ENCODE peak calls at places on chromosomes 6 and 20, in nine cellular contexts. U, B, A, Y, E, G, P, M and S are unnamed samples.

GRCh38 chr6:3610206-3610605 is 141.3 kb downstream of the PXDC1 start:
- DNase-seq in U (peak), B (peak), A (no peak), Y (no peak), E (no peak), G (peak), P (peak), M (no peak), S (no peak)

GRCh38 chr6:65692109-65692508 is 14.9 kb downstream of the EYS start:
- DNase-seq in U (no peak), B (no peak), A (no peak), Y (no peak), E (no peak), G (no peak), P (no peak), M (no peak), S (no peak)

GRCh38 chr20:57654998-57655811 is 35.0 kb upstream of the ZBP1 start:
- DNase-seq in U (no peak), B (no peak), A (peak), Y (peak), E (no peak), G (no peak), P (no peak), M (peak), S (no peak)

GRCh38 chr6:158789115-158789917 is 29.9 kb downstream of the EZR start:
- DNase-seq in U (no peak), B (no peak), A (no peak), Y (no peak), E (peak), G (no peak), P (no peak), M (no peak), S (no peak)

GRCh38 chr20:16661738-16662137 is 68.1 kb upstream of the SNRPB2 start:
- DNase-seq in U (no peak), B (no peak), A (no peak), Y (no peak), E (no peak), G (no peak), P (peak), M (no peak), S (no peak)

GRCh38 chr6:37074053-37074827 is 68.8 kb downstream of the FGD2 start:
- DNase-seq in U (peak), B (peak), A (no peak), Y (no peak), E (no peak), G (no peak), P (peak), M (no peak), S (peak)

GRCh38 chr6:20564777-20565176 is 30.5 kb downstream of the CDKAL1 start:
- DNase-seq in U (no peak), B (peak), A (no peak), Y (no peak), E (no peak), G (peak), P (no peak), M (no peak), S (no peak)

GRCh38 chr20:57660510-57661199 is 40.4 kb upstream of the ZBP1 start:
- DNase-seq in U (no peak), B (no peak), A (peak), Y (peak), E (no peak), G (no peak), P (no peak), M (no peak), S (no peak)

GRCh38 chr20:61768926-61769832 is 296.5 kb downstream of the TAF4 start:
- DNase-seq in U (no peak), B (no peak), A (no peak), Y (no peak), E (no peak), G (no peak), P (no peak), M (no peak), S (no peak)

GRCh38 chr6:108874470-108875160 is 26.4 kb downstream of the ARMC2 start:
- DNase-seq in U (peak), B (peak), A (no peak), Y (no peak), E (no peak), G (no peak), P (no peak), M (no peak), S (no peak)

GRCh38 chr6:56772737-56773184 is 130.1 kb upstream of the DST start:
- DNase-seq in U (peak), B (peak), A (no peak), Y (peak), E (peak), G (no peak), P (peak), M (peak), S (no peak)

GRCh38 chr20:63947638-63948456 is 8.4 kb downstream of the UCKL1 start:
- DNase-seq in U (no peak), B (no peak), A (no peak), Y (no peak), E (peak), G (no peak), P (no peak), M (no peak), S (no peak)

GRCh38 chr20:41173791-41174341 is 36.5 kb downstream of the PLCG1 start:
- DNase-seq in U (no peak), B (no peak), A (peak), Y (peak), E (peak), G (no peak), P (no peak), M (no peak), S (no peak)

GRCh38 chr6:160962835-160963623 is 28.5 kb upstream of the MAP3K4 start:
- DNase-seq in U (no peak), B (no peak), A (no peak), Y (no peak), E (no peak), G (no peak), P (no peak), M (no peak), S (no peak)

GRCh38 chr6:75748743-75749538 is at the start of gene MYO6:
- DNase-seq in U (peak), B (peak), A (peak), Y (peak), E (peak), G (peak), P (peak), M (peak), S (peak)

GRCh38 chr6:33778475-33779121 is 10.3 kb downstream of the LEMD2 start:
- DNase-seq in U (no peak), B (no peak), A (no peak), Y (no peak), E (no peak), G (no peak), P (no peak), M (no peak), S (no peak)

GRCh38 chr20:62069741-62070216 is 4.1 kb upstream of the TAF4 start:
- DNase-seq in U (peak), B (peak), A (no peak), Y (no peak), E (no peak), G (no peak), P (no peak), M (no peak), S (no peak)

GRCh38 chr20:57013741-57014140 is 252.7 kb downstream of the BMP7 start:
- DNase-seq in U (no peak), B (no peak), A (peak), Y (no peak), E (peak), G (peak), P (peak), M (peak), S (no peak)

GRCh38 chr6:147633191-147633590 is 124.7 kb downstream of the SAMD5 start:
- DNase-seq in U (no peak), B (no peak), A (no peak), Y (no peak), E (no peak), G (no peak), P (no peak), M (no peak), S (no peak)

GRCh38 chr20:11091496-11091895 is 417.7 kb upstream of the JAG1 start:
- DNase-seq in U (no peak), B (peak), A (no peak), Y (no peak), E (no peak), G (peak), P (no peak), M (no peak), S (no peak)

GRCh38 chr6:106547053-106547414 is 82.3 kb downstream of the RTN4IP1 start:
- DNase-seq in U (no peak), B (peak), A (no peak), Y (no peak), E (no peak), G (peak), P (peak), M (no peak), S (no peak)

GRCh38 chr6:121688974-121689373 is 253.5 kb downstream of the GJA1 start:
- DNase-seq in U (no peak), B (no peak), A (no peak), Y (no peak), E (no peak), G (no peak), P (no peak), M (no peak), S (no peak)

GRCh38 chr6:32814145-32814544 is 2.7 kb downstream of the HLA-DOB start:
- DNase-seq in U (no peak), B (no peak), A (no peak), Y (no peak), E (no peak), G (no peak), P (peak), M (no peak), S (no peak)

GRCh38 chr20:49460916-49461315 is 21.6 kb downstream of the KCNB1 start:
- DNase-seq in U (no peak), B (no peak), A (no peak), Y (no peak), E (peak), G (no peak), P (peak), M (no peak), S (no peak)

GRCh38 chr20:47429409-47429808 is 72.3 kb upstream of the NCOA3 start:
- DNase-seq in U (no peak), B (peak), A (no peak), Y (no peak), E (no peak), G (no peak), P (peak), M (no peak), S (no peak)

GRCh38 chr20:49843770-49844169 is 31.1 kb downstream of the SLC9A8 start:
- DNase-seq in U (no peak), B (no peak), A (no peak), Y (no peak), E (no peak), G (no peak), P (no peak), M (no peak), S (no peak)

GRCh38 chr6:12233693-12234551 is 56.2 kb upstream of the EDN1 start:
- DNase-seq in U (peak), B (peak), A (peak), Y (peak), E (peak), G (peak), P (peak), M (peak), S (peak)

GRCh38 chr6:168559574-168560098 is 118.7 kb downstream of the SMOC2 start:
- DNase-seq in U (no peak), B (peak), A (no peak), Y (no peak), E (no peak), G (no peak), P (no peak), M (no peak), S (no peak)

GRCh38 chr6:21856096-21856825 is 262.7 kb downstream of the SOX4 start:
- DNase-seq in U (peak), B (peak), A (no peak), Y (no peak), E (no peak), G (no peak), P (peak), M (no peak), S (no peak)

GRCh38 chr6:79719248-79719975 is 88.3 kb downstream of the SH3BGRL2 start:
- DNase-seq in U (peak), B (peak), A (no peak), Y (no peak), E (no peak), G (no peak), P (peak), M (no peak), S (no peak)

GRCh38 chr6:2529217-2529719 is 221.5 kb downstream of the MYLK4 start:
- DNase-seq in U (no peak), B (no peak), A (no peak), Y (no peak), E (no peak), G (no peak), P (peak), M (no peak), S (peak)

GRCh38 chr20:56202493-56203077 is 45.9 kb upstream of the MC3R start:
- DNase-seq in U (peak), B (peak), A (peak), Y (no peak), E (no peak), G (no peak), P (peak), M (no peak), S (no peak)

GRCh38 chr6:36615018-36615761 is 21.0 kb downstream of the SRSF3 start:
- DNase-seq in U (peak), B (peak), A (peak), Y (peak), E (no peak), G (peak), P (peak), M (peak), S (peak)

GRCh38 chr20:64198347-64198746 is 34.1 kb downstream of the MYT1 start:
- DNase-seq in U (no peak), B (no peak), A (no peak), Y (no peak), E (no peak), G (no peak), P (no peak), M (no peak), S (no peak)

GRCh38 chr6:49555951-49556350 is 5.5 kb downstream of the C6orf141 start:
- DNase-seq in U (no peak), B (no peak), A (no peak), Y (no peak), E (no peak), G (peak), P (peak), M (no peak), S (no peak)

GRCh38 chr6:119129148-119129967 is 50.9 kb upstream of the FAM184A start:
- DNase-seq in U (peak), B (peak), A (no peak), Y (no peak), E (no peak), G (peak), P (peak), M (peak), S (no peak)

GRCh38 chr6:105317607-105318533 is 85.0 kb downstream of the PREP start:
- DNase-seq in U (no peak), B (peak), A (peak), Y (no peak), E (peak), G (no peak), P (peak), M (peak), S (no peak)

GRCh38 chr20:50019466-50020256 is 36.9 kb downstream of the SNAI1 start:
- DNase-seq in U (no peak), B (no peak), A (no peak), Y (peak), E (no peak), G (no peak), P (peak), M (no peak), S (no peak)

GRCh38 chr6:96787846-96788580 is 49.3 kb downstream of the GPR63 start:
- DNase-seq in U (no peak), B (no peak), A (no peak), Y (no peak), E (no peak), G (no peak), P (no peak), M (peak), S (no peak)

GRCh38 chr6:73779943-73780342 is 83.9 kb downstream of the CD109 start:
- DNase-seq in U (no peak), B (no peak), A (no peak), Y (no peak), E (no peak), G (no peak), P (no peak), M (no peak), S (no peak)

DNA sequence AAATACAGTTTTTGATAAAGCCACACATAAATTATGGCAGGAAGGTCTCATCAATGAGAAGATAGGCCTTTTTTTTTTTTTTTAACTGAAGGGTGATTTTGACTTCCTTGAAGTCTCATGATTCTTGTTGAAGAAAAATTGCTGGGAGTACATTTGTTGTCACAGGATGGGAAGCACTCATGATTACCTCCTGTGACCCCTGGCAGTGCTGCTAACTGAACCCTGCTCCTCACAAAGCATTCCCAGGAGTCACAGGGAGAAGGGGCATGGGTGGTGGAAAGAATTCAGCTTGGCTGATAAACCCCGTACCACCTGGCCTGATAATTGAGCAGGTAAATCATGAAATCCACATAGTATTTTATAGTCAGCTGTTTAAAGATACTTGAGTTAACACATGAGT is 86.9 kb downstream of the CD109 start:
- DNase-seq in U (no peak), B (no peak), A (no peak), Y (no peak), E (no peak), G (no peak), P (no peak), M (no peak), S (no peak)
- H3K4me3 ChIP-seq in U (no peak), B (no peak), A (no peak), Y (no peak), E (no peak), G (no peak), P (no peak), M (no peak), S (no peak)

GRCh38 chr20:2368621-2369020 is 12.1 kb upstream of the TGM6 start:
- DNase-seq in U (no peak), B (no peak), A (no peak), Y (no peak), E (no peak), G (no peak), P (no peak), M (no peak), S (no peak)

GRCh38 chr20:2361035-2361593 is 19.6 kb upstream of the TGM6 start:
- DNase-seq in U (no peak), B (no peak), A (no peak), Y (no peak), E (no peak), G (no peak), P (no peak), M (no peak), S (no peak)

GRCh38 chr20:2365091-2365490 is 15.6 kb upstream of the TGM6 start:
- DNase-seq in U (no peak), B (no peak), A (no peak), Y (no peak), E (no peak), G (no peak), P (no peak), M (no peak), S (no peak)

GRCh38 chr20:2364014-2364413 is 16.7 kb upstream of the TGM6 start:
- DNase-seq in U (no peak), B (peak), A (no peak), Y (no peak), E (no peak), G (no peak), P (peak), M (no peak), S (no peak)

GRCh38 chr20:2365666-2366065 is 15.0 kb upstream of the TGM6 start:
- DNase-seq in U (no peak), B (no peak), A (no peak), Y (no peak), E (no peak), G (no peak), P (no peak), M (no peak), S (no peak)
- H3K4me3 ChIP-seq in U (no peak), B (no peak), A (no peak), Y (no peak), E (no peak), G (no peak), P (no peak), M (no peak), S (no peak)

DNA sequence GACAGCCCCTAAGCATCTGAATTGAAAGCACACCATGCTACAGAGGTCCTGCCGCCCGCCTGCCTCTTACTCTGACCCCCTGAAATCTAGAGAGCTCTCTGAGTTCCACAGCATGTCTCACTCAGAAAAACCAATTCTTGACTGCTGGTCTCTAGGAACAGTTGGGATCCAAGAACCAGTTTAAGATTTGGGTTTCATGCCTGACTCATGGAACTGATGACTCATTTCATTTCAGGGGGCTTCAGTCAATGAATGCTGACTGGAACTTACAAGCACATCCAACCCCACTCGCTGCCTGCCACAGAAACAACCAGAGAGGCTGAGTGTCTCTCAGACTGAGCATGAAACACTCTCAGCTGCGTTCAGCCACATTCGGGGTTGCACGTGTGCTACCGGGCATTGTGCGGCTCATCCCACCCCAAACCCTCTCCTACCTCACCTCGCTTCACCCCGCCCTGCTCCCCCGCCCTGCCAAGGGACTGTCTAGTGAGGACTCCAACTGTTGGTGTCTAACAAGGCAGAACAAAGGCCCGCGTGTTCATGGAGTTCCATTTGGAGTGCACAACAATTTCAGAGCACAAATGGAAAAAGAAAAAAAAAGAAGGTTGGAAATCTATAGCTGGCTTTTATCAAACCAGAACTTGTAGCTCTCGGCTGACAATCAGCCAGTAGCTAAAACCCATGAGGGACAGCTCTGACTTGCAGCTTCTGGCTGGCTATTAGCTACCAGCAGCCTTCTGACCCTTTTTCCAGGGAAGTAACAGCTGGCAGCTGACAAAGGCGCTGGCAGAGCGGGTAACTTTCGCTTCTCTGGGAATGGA is 20.0 kb upstream of the TRAF3IP2 start:
- DNase-seq in U (peak), B (peak), A (no peak), Y (peak), E (peak), G (no peak), P (no peak), M (no peak), S (no peak)
- H3K4me3 ChIP-seq in U (peak), B (no peak), A (no peak), Y (peak), E (no peak), G (no peak), P (no peak), M (no peak), S (no peak)

GRCh38 chr6:112038756-112039430 is 15.0 kb upstream of the CCN6 start:
- DNase-seq in U (no peak), B (no peak), A (no peak), Y (no peak), E (no peak), G (no peak), P (no peak), M (no peak), S (no peak)

GRCh38 chr6:112038268-112038667 is 15.6 kb upstream of the CCN6 start:
- DNase-seq in U (no peak), B (peak), A (no peak), Y (no peak), E (no peak), G (peak), P (no peak), M (no peak), S (no peak)

GRCh38 chr6:112040933-112041332 is 13.0 kb upstream of the CCN6 start:
- DNase-seq in U (no peak), B (peak), A (no peak), Y (no peak), E (no peak), G (no peak), P (no peak), M (no peak), S (no peak)

GRCh38 chr6:112037783-112038216 is 16.1 kb upstream of the CCN6 start:
- DNase-seq in U (peak), B (peak), A (peak), Y (peak), E (peak), G (peak), P (peak), M (no peak), S (no peak)

GRCh38 chr6:112039431-112039770 is 14.5 kb upstream of the CCN6 start:
- DNase-seq in U (no peak), B (no peak), A (no peak), Y (no peak), E (no peak), G (no peak), P (no peak), M (no peak), S (no peak)
- H3K4me3 ChIP-seq in U (no peak), B (no peak), A (no peak), Y (no peak), E (no peak), G (no peak), P (no peak), M (no peak), S (no peak)